ENCODE peak calls at places on chromosomes 5 and 9, in eight cellular contexts. R is cardiac fibroblast; U is transverse colon; J is activated T-helper 1 cell treated with anti-CD3 and anti-CD28 coated beads, Interleukin-2, amount 50 U/mL, for 16 hours; Q is H4; K is activated naive CD8-positive, alpha-beta T cell treated with anti-CD3 and anti-CD28 coated beads, Interleukin-2, amount 50 U/mL, for 16 hours; W is AML-193; D is kidney epithelial cell. E is an unnamed sample.

GRCh38 chr5:173645897-173646574 is 29.6 kb upstream of the BOD1 start:
- DNase-seq in R (no peak), U (no peak), J (no peak), Q (no peak), K (no peak), W (no peak), D (no peak), E (no peak)

GRCh38 chr9:93252116-93252780 is 68.3 kb downstream of the WNK2 start:
- DNase-seq in R (no peak), U (no peak), J (no peak), Q (no peak), K (no peak), W (no peak), D (no peak), E (no peak)

GRCh38 chr5:92518318-92518913 is 1062.6 kb downstream of the NR2F1-AS1 start:
- DNase-seq in R (peak; percentile 66), U (no peak), J (no peak), Q (peak; percentile 39), K (no peak), W (no peak), D (no peak), E (no peak)

GRCh38 chr9:89177401-89178161 is 1.0 kb downstream of the SHC3 start:
- DNase-seq in R (peak; percentile 36), U (no peak), J (no peak), Q (no peak), K (no peak), W (no peak), D (no peak), E (no peak)

GRCh38 chr5:43050384-43050783 is 10.3 kb upstream of the ANXA2R start:
- DNase-seq in R (no peak), U (no peak), J (no peak), Q (no peak), K (no peak), W (no peak), D (no peak), E (no peak)

GRCh38 chr9:137031904-137032639 is at the start of gene FUT7:
- DNase-seq in R (no peak), U (no peak), J (no peak), Q (no peak), K (no peak), W (peak; percentile 42), D (no peak), E (no peak)

GRCh38 chr9:135647897-135648296 is 8.6 kb upstream of the GLT6D1 start:
- DNase-seq in R (no peak), U (no peak), J (no peak), Q (no peak), K (no peak), W (no peak), D (no peak), E (no peak)

GRCh38 chr5:6567835-6568234 is 65.0 kb downstream of the NSUN2 start:
- DNase-seq in R (no peak), U (no peak), J (no peak), Q (no peak), K (no peak), W (no peak), D (no peak), E (no peak)

GRCh38 chr5:176837707-176838115 is 27.4 kb downstream of the UNC5A start:
- DNase-seq in R (peak; percentile 92), U (peak; percentile 78), J (peak; percentile 27), Q (peak; percentile 91), K (peak; percentile 44), W (peak; percentile 14), D (peak; percentile 43), E (peak; percentile 66)

GRCh38 chr5:144139586-144139985 is 30.9 kb downstream of the YIPF5 start:
- DNase-seq in R (peak; percentile 53), U (no peak), J (no peak), Q (no peak), K (no peak), W (no peak), D (no peak), E (no peak)

GRCh38 chr5:107455111-107455544 is 215.6 kb downstream of the EFNA5 start:
- DNase-seq in R (peak; percentile 47), U (no peak), J (no peak), Q (no peak), K (no peak), W (no peak), D (no peak), E (no peak)

GRCh38 chr5:72347801-72348305 is 27.7 kb downstream of the PTCD2 start:
- DNase-seq in R (peak; percentile 95), U (no peak), J (no peak), Q (peak; percentile 55), K (no peak), W (no peak), D (no peak), E (no peak)

GRCh38 chr9:68551191-68551590 is 10.5 kb upstream of the TMEM252 start:
- DNase-seq in R (peak; percentile 23), U (peak; percentile 60), J (no peak), Q (no peak), K (no peak), W (no peak), D (no peak), E (no peak)

GRCh38 chr5:39266442-39266841 is 47.1 kb upstream of the FYB1 start:
- DNase-seq in R (no peak), U (peak; percentile 22), J (no peak), Q (no peak), K (no peak), W (no peak), D (no peak), E (no peak)

GRCh38 chr5:74630387-74631087 is 10.0 kb downstream of the ENC1 start:
- DNase-seq in R (peak; percentile 79), U (no peak), J (no peak), Q (no peak), K (no peak), W (no peak), D (no peak), E (no peak)

GRCh38 chr5:68962632-68963484 is 131.0 kb upstream of the SLC30A5 start:
- DNase-seq in R (peak; percentile 76), U (peak; percentile 63), J (no peak), Q (peak; percentile 40), K (no peak), W (no peak), D (peak; percentile 12), E (no peak)

GRCh38 chr9:89983411-89983810 is 378.6 kb downstream of the GADD45G start:
- DNase-seq in R (no peak), U (no peak), J (no peak), Q (no peak), K (no peak), W (no peak), D (no peak), E (no peak)

GRCh38 chr5:74017786-74018211 is 391.8 kb downstream of the ARHGEF28 start:
- DNase-seq in R (peak; percentile 11), U (no peak), J (no peak), Q (peak; percentile 30), K (no peak), W (no peak), D (peak; percentile 54), E (no peak)